ENCODE peak calls at places on chromosomes 16 and 17, in six cellular contexts. A, M, T, I, R and Q are unnamed samples.

GRCh38 chr17:75845933-75846700 is 1.9 kb upstream of the UNC13D start:
- DNase-seq in A (no peak), M (peak; percentile 7), T (peak; percentile 16), I (no peak), R (no peak), Q (no peak)

GRCh38 chr16:80580109-80580832 is 39.5 kb downstream of the DYNLRB2 start:
- DNase-seq in A (peak; percentile 89), M (peak; percentile 43), T (no peak), I (no peak), R (no peak), Q (peak; percentile 38)

GRCh38 chr17:43832976-43833829 is at the start of gene MPP3:
- DNase-seq in A (no peak), M (no peak), T (peak; percentile 97), I (no peak), R (no peak), Q (no peak)

GRCh38 chr16:87132361-87133014 is 184.7 kb downstream of the C16orf95 start:
- DNase-seq in A (no peak), M (no peak), T (no peak), I (no peak), R (peak; percentile 73), Q (no peak)

GRCh38 chr16:400061-400540 is 1.6 kb upstream of the DECR2 start:
- DNase-seq in A (no peak), M (no peak), T (no peak), I (no peak), R (no peak), Q (no peak)

GRCh38 chr17:58913971-58914769 is 158.5 kb downstream of the PPM1E start:
- DNase-seq in A (no peak), M (no peak), T (no peak), I (no peak), R (no peak), Q (no peak)

GRCh38 chr17:74547736-74548135 is 1.8 kb upstream of the CD300C start:
- DNase-seq in A (no peak), M (no peak), T (no peak), I (no peak), R (no peak), Q (no peak)

GRCh38 chr16:67445441-67445912 is 14.6 kb downstream of the HSD11B2 start:
- DNase-seq in A (no peak), M (no peak), T (no peak), I (no peak), R (peak; percentile 52), Q (no peak)

GRCh38 chr16:22926105-22926751 is 112.3 kb downstream of the HS3ST2 start:
- DNase-seq in A (no peak), M (no peak), T (no peak), I (no peak), R (no peak), Q (no peak)
- TF ChIP-seq TAF1 in A (no peak), M (no peak), T (no peak), I (no peak), R (no peak), Q (no peak)

GRCh38 chr17:15955793-15956541 is 11.0 kb downstream of the ADORA2B start:
- DNase-seq in A (no peak), M (no peak), T (peak; percentile 56), I (no peak), R (no peak), Q (no peak)

GRCh38 chr17:15952916-15953865 is 8.3 kb downstream of the ADORA2B start:
- DNase-seq in A (no peak), M (no peak), T (no peak), I (no peak), R (no peak), Q (no peak)

GRCh38 chr17:15951368-15952047 is 6.6 kb downstream of the ADORA2B start:
- DNase-seq in A (no peak), M (no peak), T (no peak), I (no peak), R (no peak), Q (no peak)

GRCh38 chr17:15952048-15952532 is 7.2 kb downstream of the ADORA2B start:
- DNase-seq in A (no peak), M (no peak), T (no peak), I (no peak), R (no peak), Q (no peak)

GRCh38 chr17:15954222-15954621 is 9.3 kb downstream of the ADORA2B start:
- DNase-seq in A (no peak), M (no peak), T (no peak), I (no peak), R (no peak), Q (no peak)
- TF ChIP-seq POLR2AphosphoS5 in A (no peak), M (no peak), T (no peak), I (no peak), R (no peak), Q (no peak)

DNA sequence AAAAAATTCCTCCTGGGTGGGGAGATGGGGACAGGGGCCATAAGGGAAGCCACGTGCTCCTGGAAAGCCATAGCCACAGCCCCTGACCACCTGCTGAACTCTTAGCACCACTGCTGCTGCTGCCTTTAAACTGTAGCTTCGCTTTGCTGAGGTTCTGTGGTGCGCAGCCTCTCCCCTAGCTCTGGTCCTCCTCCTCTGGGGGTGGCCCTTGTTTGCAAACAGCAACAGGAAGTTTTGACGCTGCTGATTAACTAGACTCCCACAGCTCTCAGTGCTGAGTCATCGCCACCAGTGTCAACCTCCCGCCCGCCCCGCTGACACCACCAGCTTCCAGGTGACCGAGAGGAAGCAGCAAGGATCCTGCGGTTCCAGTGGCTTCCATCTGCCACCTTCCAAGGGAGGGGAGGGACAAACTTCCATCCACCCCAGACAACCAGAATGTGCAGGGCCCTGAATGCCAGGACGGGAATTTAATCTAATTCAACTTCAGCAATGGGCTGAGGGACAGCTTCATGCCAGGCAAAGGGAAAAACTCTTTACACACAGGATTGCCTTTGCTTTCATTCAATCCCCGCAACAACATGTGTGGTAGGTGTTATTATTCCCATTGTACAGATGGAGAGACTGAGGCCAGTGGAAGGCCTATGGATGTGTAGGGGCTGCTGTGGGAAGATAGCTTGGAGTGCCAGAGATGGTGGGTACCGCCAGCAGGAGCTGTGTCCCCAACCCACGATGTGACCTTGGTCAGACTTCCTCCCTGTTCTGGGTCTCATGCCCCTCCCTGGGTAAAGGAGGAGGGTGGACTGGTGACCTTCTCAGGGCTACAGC is 8.1 kb upstream of the KIFC3 start:
- DNase-seq in A (peak; percentile 73), M (peak; percentile 80), T (peak; percentile 88), I (no peak), R (peak; percentile 92), Q (peak; percentile 83)
- TF ChIP-seq POLR2A in A (peak; percentile 72), M (no peak), T (peak; percentile 82), I (no peak), R (peak; percentile 85), Q (peak; percentile 52)

GRCh38 chr16:63880948-63881347 is 1240.9 kb downstream of the CDH11 start:
- DNase-seq in A (no peak), M (no peak), T (no peak), I (no peak), R (no peak), Q (no peak)
- TF ChIP-seq TAF1 in A (no peak), M (no peak), T (no peak), I (no peak), R (no peak), Q (no peak)

GRCh38 chr16:52573365-52574104 is 26.6 kb upstream of the TOX3 start:
- DNase-seq in A (no peak), M (no peak), T (no peak), I (no peak), R (peak; percentile 95), Q (no peak)
- TF ChIP-seq POLR2AphosphoS5 in A (no peak), M (no peak), T (no peak), I (no peak), R (peak; percentile 60), Q (no peak)

GRCh38 chr17:4997302-4998026 is at the start of the genes INCA1 and KIF1C:
- DNase-seq in A (peak; percentile 42), M (peak; percentile 99), T (peak; percentile 90), I (peak; percentile 64), R (peak; percentile 77), Q (peak; percentile 98)
- TF ChIP-seq POLR2A in A (peak; percentile 70), M (no peak), T (peak; percentile 67), I (no peak), R (peak; percentile 79), Q (peak; percentile 36)